ENCODE peak calls at places on chromosomes 6 and 20, in ten cellular contexts. I, J, C, A, Q, U, V, W, K and Y are unnamed samples.

GRCh38 chr20:23245553-23246128 is 105.0 kb upstream of the NXT1 start:
- DNase-seq in Q (peak), K (peak), V (peak), A (peak), I (peak), W (peak), U (peak), J (peak), C (no peak), Y (peak)

GRCh38 chr20:18986146-18986830 is 172.7 kb downstream of the SCP2D1 start:
- DNase-seq in A (no peak), Q (no peak), J (no peak), K (peak), I (no peak), U (no peak), W (no peak), V (no peak), C (no peak), Y (no peak)

GRCh38 chr6:149563203-149563927 is 2.8 kb upstream of the GINM1 start:
- DNase-seq in U (peak), A (no peak), J (no peak), I (no peak), C (no peak), W (peak), V (no peak), K (peak), Q (peak), Y (peak)

GRCh38 chr20:33539129-33539528 is 49.2 kb downstream of the CBFA2T2 start:
- DNase-seq in I (no peak), J (no peak), C (no peak), U (peak), V (no peak), W (peak), A (no peak), K (no peak), Q (peak), Y (peak)

GRCh38 chr6:147950623-147950987 is 392.0 kb upstream of the SASH1 start:
- DNase-seq in C (no peak), A (no peak), J (no peak), I (no peak), K (no peak), W (peak), V (no peak), Q (peak), U (peak), Y (peak)

GRCh38 chr20:45629496-45630100 is at the start of gene WFDC10A:
- DNase-seq in Q (peak), I (no peak), V (peak), A (peak), W (peak), K (peak), C (peak), J (peak), U (peak), Y (peak)

GRCh38 chr6:37029249-37029959 is 23.9 kb downstream of the FGD2 start:
- DNase-seq in C (peak), Q (peak), W (peak), V (peak), J (peak), K (peak), I (peak), U (peak), A (peak), Y (peak)

GRCh38 chr6:7243188-7243942 is 69.6 kb downstream of the SSR1 start:
- DNase-seq in Q (peak), A (peak), W (peak), C (no peak), K (peak), V (peak), J (peak), U (peak), I (no peak), Y (peak)

GRCh38 chr6:39389372-39389767 is 66.9 kb upstream of the KCNK16 start:
- DNase-seq in V (no peak), I (no peak), U (peak), J (no peak), Q (no peak), A (no peak), W (peak), C (no peak), K (no peak), Y (peak)

GRCh38 chr6:31042801-31043200 is 32.5 kb downstream of the MUC22 start:
- DNase-seq in C (no peak), W (peak), Q (peak), V (no peak), J (peak), A (peak), K (peak), I (peak), U (peak), Y (peak)

GRCh38 chr6:154605207-154605877 is 94.9 kb upstream of the CNKSR3 start:
- DNase-seq in Q (no peak), A (peak), C (no peak), K (no peak), W (no peak), I (no peak), U (no peak), V (no peak), J (no peak), Y (no peak)

GRCh38 chr6:109816452-109817374 is 125.6 kb downstream of the FIG4 start:
- DNase-seq in U (no peak), I (no peak), K (no peak), J (no peak), A (no peak), Q (no peak), V (no peak), W (no peak), C (no peak), Y (no peak)

GRCh38 chr20:48718914-48719578 is 108.8 kb downstream of the PREX1 start:
- DNase-seq in A (peak), K (no peak), I (no peak), U (no peak), W (no peak), V (peak), C (no peak), J (no peak), Q (no peak), Y (no peak)

GRCh38 chr20:36971103-36971502 is 19.6 kb upstream of the SAMHD1 start:
- DNase-seq in J (no peak), W (no peak), K (no peak), C (no peak), Q (no peak), U (no peak), A (no peak), I (no peak), V (no peak), Y (no peak)

GRCh38 chr6:53741417-53741816 is 53.4 kb upstream of the LRRC1 start:
- DNase-seq in A (no peak), J (no peak), U (no peak), C (no peak), V (peak), K (no peak), W (no peak), Q (no peak), I (no peak), Y (peak)

GRCh38 chr20:6769953-6770831 is 2.7 kb downstream of the BMP2 start:
- DNase-seq in U (no peak), W (peak), C (no peak), J (peak), V (no peak), A (no peak), Q (no peak), K (peak), I (peak), Y (peak)

GRCh38 chr6:56865081-56865875 is 89.6 kb upstream of the BEND6 start:
- DNase-seq in A (no peak), C (no peak), K (no peak), W (no peak), J (no peak), V (no peak), Q (no peak), U (peak), I (no peak), Y (no peak)

GRCh38 chr6:56868687-56869086 is 86.2 kb upstream of the BEND6 start:
- DNase-seq in I (no peak), A (peak), J (no peak), V (no peak), Q (peak), W (peak), K (no peak), U (peak), C (no peak), Y (peak)

GRCh38 chr6:56864171-56864616 is 90.7 kb upstream of the BEND6 start:
- DNase-seq in W (no peak), K (no peak), I (no peak), V (no peak), A (no peak), J (no peak), C (no peak), U (no peak), Q (peak), Y (no peak)

GRCh38 chr6:56869346-56869745 is 85.6 kb upstream of the BEND6 start:
- DNase-seq in C (no peak), V (no peak), J (no peak), U (no peak), A (peak), W (no peak), I (no peak), Q (no peak), K (no peak), Y (no peak)

GRCh38 chr6:56866917-56867522 is 87.9 kb upstream of the BEND6 start:
- DNase-seq in V (no peak), J (no peak), W (peak), K (no peak), Q (peak), I (no peak), U (peak), C (no peak), A (no peak), Y (peak)
- H3K4me3 ChIP-seq in V (no peak), J (no peak), W (no peak), K (no peak), Q (no peak), I (no peak), U (no peak), C (no peak), A (no peak), Y (no peak)

GRCh38 chr20:2750343-2751251 is 49.8 kb downstream of the CPXM1 start:
- DNase-seq in V (no peak), K (peak), Q (peak), A (no peak), I (peak), U (peak), W (peak), J (peak), C (no peak), Y (peak)
- TF ChIP-seq CTCF in V (no peak), K (no peak), Q (no peak), A (no peak), I (peak), U (no peak), W (no peak), J (no peak), C (no peak), Y (no peak)

DNA sequence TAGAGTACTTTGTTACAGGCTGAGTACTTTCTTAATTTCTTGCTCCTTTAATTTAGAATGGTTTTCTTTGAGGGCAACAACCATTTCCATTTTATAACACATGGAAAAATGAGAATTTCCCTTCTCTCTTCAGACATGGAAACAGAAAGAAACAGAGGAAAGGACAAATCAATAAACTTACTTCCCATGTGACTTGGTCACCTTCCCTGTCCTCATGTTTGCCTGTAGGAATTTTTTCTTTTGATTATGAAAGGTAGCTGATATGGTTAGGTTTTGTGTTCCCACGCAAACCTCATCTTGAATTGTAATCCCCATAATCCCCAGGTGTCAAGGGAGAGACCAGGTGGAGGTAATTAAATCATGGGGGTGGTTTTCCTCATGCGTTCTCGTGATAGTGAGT is 169.7 kb downstream of the PHF3 start:
- DNase-seq in C (no peak), V (no peak), I (no peak), J (no peak), Q (no peak), W (no peak), U (no peak), K (no peak), A (no peak), Y (no peak)
- H3K4me3 ChIP-seq in C (no peak), V (no peak), I (no peak), J (no peak), Q (no peak), W (no peak), U (no peak), K (no peak), A (no peak), Y (no peak)

GRCh38 chr6:46985943-46986342 is 56.2 kb downstream of the ADGRF1 start:
- DNase-seq in C (no peak), W (peak), Q (no peak), K (no peak), J (no peak), I (no peak), U (peak), A (no peak), V (no peak), Y (peak)

GRCh38 chr6:46979206-46979605 is 57.5 kb upstream of the ADGRF5 start:
- DNase-seq in K (no peak), A (no peak), W (no peak), I (no peak), V (no peak), C (no peak), J (no peak), U (no peak), Q (no peak), Y (no peak)

DNA sequence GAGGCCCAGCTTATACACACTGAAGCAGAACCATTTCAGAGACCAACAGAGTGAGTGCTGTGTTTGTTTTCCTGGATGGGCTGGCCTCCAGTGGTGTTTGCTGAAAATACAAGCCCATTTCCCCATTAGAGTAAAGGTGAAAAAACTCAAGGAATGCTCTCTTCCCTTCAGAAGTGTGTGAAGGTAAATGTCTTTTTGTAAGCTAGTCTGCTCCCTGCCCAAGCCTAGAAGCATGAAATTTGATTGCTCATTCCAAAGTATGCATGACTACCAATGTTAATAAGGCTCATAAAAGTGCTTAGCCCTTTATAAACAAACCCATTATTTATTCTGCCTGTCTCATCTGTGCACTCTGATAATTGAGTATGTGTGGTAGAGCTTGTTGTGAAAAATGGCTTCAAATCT is 59.1 kb downstream of the ADGRF1 start:
- DNase-seq in Q (no peak), C (no peak), J (no peak), K (no peak), U (peak), I (no peak), W (no peak), V (no peak), A (no peak), Y (no peak)
- TF ChIP-seq CTCF in Q (no peak), C (peak), J (no peak), K (no peak), U (no peak), I (no peak), W (no peak), V (no peak), A (no peak), Y (no peak)

GRCh38 chr20:20181322-20181721 is 129.0 kb downstream of the CFAP61 start:
- DNase-seq in V (no peak), C (no peak), Q (no peak), J (no peak), U (no peak), A (peak), K (no peak), W (no peak), I (no peak), Y (no peak)

GRCh38 chr20:20184149-20184548 is 131.8 kb downstream of the CFAP61 start:
- DNase-seq in I (no peak), W (peak), J (no peak), C (no peak), A (peak), U (no peak), V (peak), Q (no peak), K (no peak), Y (peak)

GRCh38 chr20:20188647-20189046 is 136.3 kb downstream of the CFAP61 start:
- DNase-seq in W (no peak), Q (no peak), K (no peak), I (no peak), A (peak), C (no peak), J (no peak), V (no peak), U (no peak), Y (no peak)

DNA sequence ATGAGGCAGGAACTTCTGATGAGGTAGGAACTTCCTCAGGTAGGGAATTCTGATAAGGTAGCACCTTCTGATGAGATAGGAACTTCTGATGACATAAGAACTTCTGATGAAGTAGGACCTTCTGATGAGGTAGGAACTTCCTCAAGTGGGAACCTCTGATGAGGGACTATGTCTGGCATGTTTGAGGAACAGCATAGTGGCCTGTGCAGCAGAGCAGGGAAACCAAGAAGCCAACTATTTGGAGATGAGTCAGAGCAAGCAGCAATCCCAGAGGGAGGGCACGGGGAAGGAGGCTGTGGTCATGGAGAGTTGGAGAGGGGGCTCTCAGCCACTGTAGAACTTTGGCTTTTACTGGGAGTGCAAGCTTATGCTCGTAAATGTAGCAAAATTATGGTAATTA is 132.4 kb downstream of the CFAP61 start:
- DNase-seq in I (no peak), K (no peak), W (no peak), U (no peak), Q (no peak), A (no peak), J (no peak), C (no peak), V (no peak), Y (no peak)
- H3K4me3 ChIP-seq in I (no peak), K (no peak), W (no peak), U (no peak), Q (no peak), A (no peak), J (no peak), C (no peak), V (no peak), Y (no peak)

GRCh38 chr20:295804-296203 is 1.6 kb upstream of the ZCCHC3 start:
- DNase-seq in A (no peak), V (no peak), I (no peak), U (no peak), K (no peak), W (no peak), Q (no peak), C (no peak), J (no peak), Y (no peak)

GRCh38 chr20:297925-298754 is 770 bp downstream of the ZCCHC3 start:
- DNase-seq in W (peak), U (peak), Q (peak), V (peak), A (peak), K (peak), C (no peak), J (peak), I (peak), Y (peak)

GRCh38 chr20:298755-299391 is 1.5 kb downstream of the ZCCHC3 start:
- DNase-seq in I (no peak), C (no peak), Q (no peak), J (no peak), U (no peak), V (no peak), A (no peak), W (no peak), K (no peak), Y (no peak)

GRCh38 chr20:294602-295001 is 2.8 kb upstream of the ZCCHC3 start:
- DNase-seq in Q (no peak), C (no peak), A (no peak), W (no peak), J (no peak), U (no peak), I (no peak), K (no peak), V (no peak), Y (no peak)

DNA sequence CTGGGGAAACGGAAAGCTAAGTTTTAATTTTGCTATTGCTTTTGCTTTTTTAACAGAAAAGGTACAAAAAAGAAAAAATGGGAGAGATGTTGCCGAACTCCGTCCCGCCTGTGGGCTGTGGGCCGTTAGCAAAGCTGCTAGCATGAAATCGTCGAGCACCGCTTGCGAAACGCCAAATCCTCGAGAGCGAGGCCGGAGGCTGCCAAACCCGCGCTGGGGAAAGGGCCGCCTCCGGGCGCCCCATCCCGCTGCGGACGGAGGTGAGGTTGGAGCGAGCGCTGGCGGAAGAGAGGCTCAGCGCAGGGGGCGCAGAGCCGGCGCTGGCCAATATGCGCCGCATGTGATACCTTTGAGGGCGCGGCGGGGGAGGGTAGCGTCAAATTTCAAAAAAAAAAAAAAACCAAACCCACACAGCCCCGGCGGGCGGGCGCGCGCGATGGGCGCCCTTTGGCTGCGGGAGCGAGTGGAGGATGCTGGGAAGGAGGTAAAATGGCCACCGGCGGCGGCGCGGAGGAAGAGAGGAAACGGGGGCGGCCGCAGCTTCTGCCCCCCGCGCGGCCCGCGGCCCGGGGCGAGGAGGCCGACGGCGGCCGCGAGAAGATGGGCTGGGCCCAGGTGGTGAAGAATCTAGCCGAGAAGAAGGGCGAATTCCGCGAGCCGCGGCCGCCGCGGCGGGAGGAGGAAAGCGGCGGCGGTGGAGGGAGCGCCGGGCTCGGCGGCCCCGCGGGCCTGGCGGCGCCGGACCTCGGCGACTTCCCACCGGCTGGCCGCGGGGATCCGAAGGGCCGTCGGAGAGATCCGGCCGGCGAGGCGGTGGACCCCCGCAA is at the start of gene ZCCHC3:
- DNase-seq in C (peak), U (peak), Q (peak), A (peak), K (peak), V (peak), J (peak), I (peak), W (peak), Y (peak)
- TF ChIP-seq CTCF in C (peak), U (no peak), Q (peak), A (peak), K (peak), V (peak), J (no peak), I (peak), W (no peak), Y (no peak)

GRCh38 chr6:139081485-139081884 is 52.9 kb downstream of the ABRACL start:
- DNase-seq in I (no peak), J (no peak), W (no peak), U (no peak), A (no peak), Q (no peak), V (no peak), C (no peak), K (no peak), Y (no peak)
- H3K4me3 ChIP-seq in I (no peak), J (no peak), W (no peak), U (no peak), A (no peak), Q (no peak), V (no peak), C (no peak), K (no peak), Y (no peak)

GRCh38 chr20:42610070-42610469 is 579.6 kb downstream of the PTPRT start:
- DNase-seq in V (no peak), W (no peak), Q (no peak), U (no peak), J (no peak), I (no peak), C (no peak), K (no peak), A (no peak), Y (no peak)
- TF ChIP-seq CTCF in V (peak), W (no peak), Q (no peak), U (no peak), J (no peak), I (no peak), C (no peak), K (no peak), A (no peak), Y (no peak)

GRCh38 chr6:33390767-33391277 is 801 bp upstream of the KIFC1 start:
- DNase-seq in K (no peak), A (no peak), C (no peak), U (no peak), J (no peak), W (no peak), I (no peak), Q (no peak), V (no peak), Y (no peak)
- H3K4me3 ChIP-seq in K (no peak), A (peak), C (peak), U (peak), J (peak), W (peak), I (peak), Q (peak), V (peak), Y (no peak)

GRCh38 chr6:33712914-33713313 is 1.4 kb upstream of the UQCC2 start:
- DNase-seq in K (no peak), W (no peak), A (no peak), V (no peak), J (no peak), U (no peak), I (no peak), C (no peak), Q (no peak), Y (no peak)

GRCh38 chr6:33716890-33717632 is 5.6 kb upstream of the UQCC2 start:
- DNase-seq in Q (no peak), U (peak), C (no peak), I (no peak), J (no peak), K (no peak), A (no peak), W (no peak), V (no peak), Y (no peak)

GRCh38 chr6:33716379-33716778 is 4.9 kb upstream of the UQCC2 start:
- DNase-seq in V (no peak), I (no peak), A (no peak), C (no peak), Q (no peak), W (no peak), U (peak), J (no peak), K (no peak), Y (no peak)

GRCh38 chr6:33713786-33714185 is 2.3 kb upstream of the UQCC2 start:
- DNase-seq in U (no peak), K (no peak), C (no peak), V (no peak), I (no peak), Q (no peak), J (no peak), A (no peak), W (no peak), Y (no peak)

GRCh38 chr6:33714385-33715040 is 3.0 kb upstream of the UQCC2 start:
- DNase-seq in J (peak), U (no peak), C (no peak), A (no peak), K (no peak), I (no peak), W (no peak), V (no peak), Q (no peak), Y (no peak)
- TF ChIP-seq CTCF in J (no peak), U (no peak), C (no peak), A (no peak), K (no peak), I (no peak), W (no peak), V (no peak), Q (no peak), Y (no peak)